ENCODE peak calls at places on chromosomes 13 and 19, in seven cellular contexts. One of them, this sample, is unnamed.

GRCh38 chr19:48970923-48971395 is 5.8 kb downstream of the FTL start:
- DNase-seq in keratinocyte: no peak
- DNase-seq in GM23338: peak
- DNase-seq in K562: peak
- DNase-seq in neural progenitor cell: peak
- DNase-seq in fibroblast of lung: peak
- DNase-seq in trophoblast cell: peak
- DNase-seq in this sample: peak

GRCh38 chr13:98332222-98332621 is 155.2 kb upstream of the RNF113B start:
- DNase-seq in keratinocyte: no peak
- DNase-seq in GM23338: no peak
- DNase-seq in K562: no peak
- DNase-seq in neural progenitor cell: no peak
- DNase-seq in fibroblast of lung: no peak
- DNase-seq in trophoblast cell: no peak
- DNase-seq in this sample: no peak

GRCh38 chr19:3519126-3519525 is 13.0 kb downstream of the FZR1 start:
- DNase-seq in keratinocyte: no peak
- DNase-seq in GM23338: no peak
- DNase-seq in K562: no peak
- DNase-seq in neural progenitor cell: no peak
- DNase-seq in fibroblast of lung: no peak
- DNase-seq in trophoblast cell: peak
- DNase-seq in this sample: no peak

GRCh38 chr19:14347999-14348889 is 33.0 kb upstream of the ADGRE5 start:
- DNase-seq in keratinocyte: no peak
- DNase-seq in GM23338: peak
- DNase-seq in K562: peak
- DNase-seq in neural progenitor cell: peak
- DNase-seq in fibroblast of lung: peak
- DNase-seq in trophoblast cell: peak
- DNase-seq in this sample: peak

GRCh38 chr13:37097008-37097579 is 8.4 kb downstream of the CSNK1A1L start:
- DNase-seq in keratinocyte: no peak
- DNase-seq in GM23338: no peak
- DNase-seq in K562: no peak
- DNase-seq in neural progenitor cell: no peak
- DNase-seq in fibroblast of lung: no peak
- DNase-seq in trophoblast cell: peak
- DNase-seq in this sample: no peak

GRCh38 chr13:95002968-95003813 is 290.8 kb upstream of the SOX21 start:
- DNase-seq in keratinocyte: no peak
- DNase-seq in GM23338: peak
- DNase-seq in K562: no peak
- DNase-seq in neural progenitor cell: peak
- DNase-seq in fibroblast of lung: no peak
- DNase-seq in trophoblast cell: no peak
- DNase-seq in this sample: no peak

GRCh38 chr19:15444505-15445226 is 5.1 kb downstream of the WIZ start:
- DNase-seq in keratinocyte: no peak
- DNase-seq in GM23338: no peak
- DNase-seq in K562: no peak
- DNase-seq in neural progenitor cell: no peak
- DNase-seq in fibroblast of lung: no peak
- DNase-seq in trophoblast cell: no peak
- DNase-seq in this sample: no peak

GRCh38 chr13:26971990-26972888 is 199.4 kb downstream of the USP12 start:
- DNase-seq in keratinocyte: no peak
- DNase-seq in GM23338: peak
- DNase-seq in K562: peak
- DNase-seq in neural progenitor cell: peak
- DNase-seq in fibroblast of lung: peak
- DNase-seq in trophoblast cell: peak
- DNase-seq in this sample: peak

GRCh38 chr13:112132142-112132541 is 65.2 kb downstream of the SOX1 start:
- DNase-seq in keratinocyte: no peak
- DNase-seq in GM23338: no peak
- DNase-seq in K562: no peak
- DNase-seq in neural progenitor cell: no peak
- DNase-seq in fibroblast of lung: no peak
- DNase-seq in trophoblast cell: no peak
- DNase-seq in this sample: no peak

GRCh38 chr19:40216777-40217026 is 1.5 kb downstream of the TTC9B start:
- DNase-seq in keratinocyte: no peak
- DNase-seq in GM23338: no peak
- DNase-seq in K562: no peak
- DNase-seq in neural progenitor cell: no peak
- DNase-seq in fibroblast of lung: no peak
- DNase-seq in trophoblast cell: no peak
- DNase-seq in this sample: no peak

GRCh38 chr19:55441319-55441691 is 1.8 kb downstream of the SHISA7 start:
- DNase-seq in keratinocyte: no peak
- DNase-seq in GM23338: peak
- DNase-seq in K562: no peak
- DNase-seq in neural progenitor cell: no peak
- DNase-seq in fibroblast of lung: no peak
- DNase-seq in trophoblast cell: no peak
- DNase-seq in this sample: no peak

GRCh38 chr19:34851277-34851804 is 75.4 kb upstream of the ZNF30 start:
- DNase-seq in keratinocyte: no peak
- DNase-seq in GM23338: peak
- DNase-seq in K562: no peak
- DNase-seq in neural progenitor cell: no peak
- DNase-seq in fibroblast of lung: no peak
- DNase-seq in trophoblast cell: no peak
- DNase-seq in this sample: no peak

GRCh38 chr13:44573790-44574465 is 2.2 kb downstream of the TSC22D1 start:
- DNase-seq in keratinocyte: no peak
- DNase-seq in GM23338: peak
- DNase-seq in K562: peak
- DNase-seq in neural progenitor cell: peak
- DNase-seq in fibroblast of lung: peak
- DNase-seq in trophoblast cell: peak
- DNase-seq in this sample: no peak

GRCh38 chr13:50452028-50452427 is 391.5 kb downstream of the DLEU7 start:
- DNase-seq in keratinocyte: no peak
- DNase-seq in GM23338: no peak
- DNase-seq in K562: no peak
- DNase-seq in neural progenitor cell: no peak
- DNase-seq in fibroblast of lung: no peak
- DNase-seq in trophoblast cell: no peak
- DNase-seq in this sample: no peak

GRCh38 chr13:75633285-75633684 is 2.8 kb upstream of the LMO7 start:
- DNase-seq in keratinocyte: no peak
- DNase-seq in GM23338: no peak
- DNase-seq in K562: no peak
- DNase-seq in neural progenitor cell: no peak
- DNase-seq in fibroblast of lung: peak
- DNase-seq in trophoblast cell: no peak
- DNase-seq in this sample: no peak

GRCh38 chr19:43505186-43505456 is 575 bp upstream of the PHLDB3 start:
- DNase-seq in keratinocyte: no peak
- DNase-seq in GM23338: no peak
- DNase-seq in K562: no peak
- DNase-seq in neural progenitor cell: no peak
- DNase-seq in fibroblast of lung: no peak
- DNase-seq in trophoblast cell: no peak
- DNase-seq in this sample: no peak

GRCh38 chr13:23453132-23453531 is 19.6 kb upstream of the SACS start:
- DNase-seq in keratinocyte: no peak
- DNase-seq in GM23338: no peak
- DNase-seq in K562: no peak
- DNase-seq in neural progenitor cell: no peak
- DNase-seq in fibroblast of lung: no peak
- DNase-seq in trophoblast cell: no peak
- DNase-seq in this sample: no peak

GRCh38 chr13:23449386-23450162 is 16.1 kb upstream of the SACS start:
- DNase-seq in keratinocyte: no peak
- DNase-seq in GM23338: peak
- DNase-seq in K562: no peak
- DNase-seq in neural progenitor cell: peak
- DNase-seq in fibroblast of lung: no peak
- DNase-seq in trophoblast cell: no peak
- DNase-seq in this sample: no peak

GRCh38 chr13:23445794-23446193 is 12.3 kb upstream of the SACS start:
- DNase-seq in keratinocyte: peak
- DNase-seq in GM23338: no peak
- DNase-seq in K562: no peak
- DNase-seq in neural progenitor cell: no peak
- DNase-seq in fibroblast of lung: no peak
- DNase-seq in trophoblast cell: no peak
- DNase-seq in this sample: no peak

GRCh38 chr13:23447927-23448326 is 14.4 kb upstream of the SACS start:
- DNase-seq in keratinocyte: no peak
- DNase-seq in GM23338: no peak
- DNase-seq in K562: no peak
- DNase-seq in neural progenitor cell: no peak
- DNase-seq in fibroblast of lung: peak
- DNase-seq in trophoblast cell: no peak
- DNase-seq in this sample: no peak

DNA sequence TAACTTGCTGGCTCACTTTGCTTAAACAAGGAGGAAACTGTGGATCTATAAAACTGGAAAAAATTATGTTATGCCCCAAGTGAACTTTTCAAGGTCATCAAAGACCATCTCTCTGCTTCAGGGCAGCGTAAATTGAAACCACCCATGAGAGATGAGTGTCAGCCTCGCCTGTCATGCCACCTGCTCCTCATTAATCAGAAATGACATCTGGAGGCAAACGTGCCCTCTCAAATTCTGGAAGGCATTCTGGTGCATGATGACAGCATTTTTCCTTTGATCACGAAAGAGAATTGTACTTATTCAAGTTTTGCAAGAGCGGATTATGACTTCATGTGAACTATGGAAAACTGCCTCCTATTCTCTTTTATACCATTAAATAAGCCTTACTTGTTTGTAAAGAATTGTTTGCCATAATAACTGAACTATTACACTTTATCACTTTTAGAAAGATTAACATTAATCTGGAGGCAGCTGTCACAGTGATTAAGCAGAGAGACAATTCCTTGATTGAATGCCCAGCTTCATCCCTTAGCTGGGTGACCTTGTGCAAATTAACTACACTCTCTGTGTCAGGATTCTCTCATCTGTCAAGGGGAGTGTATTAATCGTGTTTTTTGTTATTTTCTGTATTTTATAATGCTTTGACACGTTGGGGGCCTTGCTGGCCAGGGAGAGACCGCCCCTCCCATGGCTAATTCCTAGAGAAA is 17.0 kb upstream of the SACS start:
- DNase-seq in keratinocyte: no peak
- DNase-seq in GM23338: no peak
- DNase-seq in K562: no peak
- DNase-seq in neural progenitor cell: no peak
- DNase-seq in fibroblast of lung: no peak
- DNase-seq in trophoblast cell: no peak
- DNase-seq in this sample: no peak
- H2AFZ ChIP-seq in keratinocyte: no peak
- H2AFZ ChIP-seq in GM23338: peak
- H2AFZ ChIP-seq in K562: no peak
- H2AFZ ChIP-seq in neural progenitor cell: no peak
- H2AFZ ChIP-seq in fibroblast of lung: no peak
- H2AFZ ChIP-seq in trophoblast cell: no peak
- H2AFZ ChIP-seq in this sample: no peak

GRCh38 chr13:93472296-93472695 is 245.7 kb downstream of the GPC6 start:
- DNase-seq in keratinocyte: no peak
- DNase-seq in GM23338: no peak
- DNase-seq in K562: no peak
- DNase-seq in neural progenitor cell: no peak
- DNase-seq in fibroblast of lung: no peak
- DNase-seq in trophoblast cell: no peak
- DNase-seq in this sample: no peak
- H2AFZ ChIP-seq in keratinocyte: no peak
- H2AFZ ChIP-seq in GM23338: no peak
- H2AFZ ChIP-seq in K562: no peak
- H2AFZ ChIP-seq in neural progenitor cell: no peak
- H2AFZ ChIP-seq in fibroblast of lung: no peak
- H2AFZ ChIP-seq in trophoblast cell: no peak
- H2AFZ ChIP-seq in this sample: no peak

DNA sequence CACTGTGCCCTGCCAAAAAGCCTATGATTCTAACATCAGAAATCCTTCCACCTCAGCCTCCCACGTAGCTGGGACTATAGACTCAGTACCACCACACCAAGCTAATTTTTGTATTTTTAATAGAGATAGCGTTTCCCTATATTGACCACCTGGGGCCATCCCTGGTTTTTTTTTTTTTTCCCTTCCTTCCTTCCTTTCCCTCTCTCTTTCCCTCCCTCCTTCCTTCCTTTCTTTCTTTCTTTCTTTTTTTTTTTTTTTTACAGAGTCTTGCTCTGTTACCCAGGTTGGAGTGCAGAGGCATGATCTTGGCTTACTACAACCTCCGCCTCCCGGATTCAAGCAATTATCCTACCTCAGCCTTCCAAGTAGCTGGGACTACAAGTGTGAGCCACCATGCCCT is 1.1 kb upstream of the SAE1 start:
- DNase-seq in keratinocyte: no peak
- DNase-seq in GM23338: no peak
- DNase-seq in K562: no peak
- DNase-seq in neural progenitor cell: no peak
- DNase-seq in fibroblast of lung: no peak
- DNase-seq in trophoblast cell: no peak
- DNase-seq in this sample: no peak
- H2AFZ ChIP-seq in keratinocyte: no peak
- H2AFZ ChIP-seq in GM23338: peak
- H2AFZ ChIP-seq in K562: peak
- H2AFZ ChIP-seq in neural progenitor cell: peak
- H2AFZ ChIP-seq in fibroblast of lung: no peak
- H2AFZ ChIP-seq in trophoblast cell: no peak
- H2AFZ ChIP-seq in this sample: peak

DNA sequence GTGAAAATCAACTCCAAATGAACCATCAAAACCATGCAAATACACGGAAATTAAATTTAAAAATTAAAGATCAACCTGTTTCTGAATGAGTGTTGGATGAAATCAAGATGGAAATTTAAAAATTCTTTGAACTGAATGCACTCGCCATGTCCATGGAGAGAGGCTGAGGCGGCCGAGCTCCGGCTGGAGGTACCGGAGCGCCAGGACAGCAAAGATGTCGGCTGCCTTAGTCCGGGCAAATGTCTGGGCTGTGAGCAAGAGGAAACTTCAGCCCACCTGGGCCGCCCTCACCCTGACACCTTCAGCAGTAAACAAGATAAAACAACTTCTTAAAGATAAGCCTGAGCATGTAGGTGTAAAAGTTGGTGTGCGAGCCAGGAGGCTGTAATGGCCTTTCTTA is 5.3 kb upstream of the ZNF506 start:
- DNase-seq in keratinocyte: no peak
- DNase-seq in GM23338: no peak
- DNase-seq in K562: no peak
- DNase-seq in neural progenitor cell: no peak
- DNase-seq in fibroblast of lung: no peak
- DNase-seq in trophoblast cell: no peak
- DNase-seq in this sample: no peak
- H2AFZ ChIP-seq in keratinocyte: no peak
- H2AFZ ChIP-seq in GM23338: no peak
- H2AFZ ChIP-seq in K562: no peak
- H2AFZ ChIP-seq in neural progenitor cell: no peak
- H2AFZ ChIP-seq in fibroblast of lung: no peak
- H2AFZ ChIP-seq in trophoblast cell: no peak
- H2AFZ ChIP-seq in this sample: no peak

GRCh38 chr19:54162884-54163283 is 3.4 kb upstream of the LENG1 start:
- DNase-seq in keratinocyte: no peak
- DNase-seq in GM23338: no peak
- DNase-seq in K562: no peak
- DNase-seq in neural progenitor cell: no peak
- DNase-seq in fibroblast of lung: no peak
- DNase-seq in trophoblast cell: no peak
- DNase-seq in this sample: peak
- H2AFZ ChIP-seq in keratinocyte: no peak
- H2AFZ ChIP-seq in GM23338: no peak
- H2AFZ ChIP-seq in K562: peak
- H2AFZ ChIP-seq in neural progenitor cell: no peak
- H2AFZ ChIP-seq in fibroblast of lung: no peak
- H2AFZ ChIP-seq in trophoblast cell: no peak
- H2AFZ ChIP-seq in this sample: peak

This sample was measured in DND-41.